ENCODE peak calls at places on chromosomes 16 and 17, in seven cellular contexts. J is left ventricle myocardium inferior, N is mesendoderm, W is vagina, B is tibial nerve, X is GM23338, D is colonic mucosa. E is an unnamed sample. For H3K36me3, the result is how much of the 10 kb centered on the place peaks cover.

GRCh38 chr17:71921726-71922320 is 199.0 kb upstream of the SOX9 start:
- DNase-seq in B (no peak), W (no peak), J (no peak), X (no peak), D (no peak), N (peak), E (no peak)

GRCh38 chr17:71327376-71328059 is 793.3 kb upstream of the SOX9 start:
- DNase-seq in N (no peak), X (no peak), W (no peak), D (no peak), B (no peak), J (no peak), E (no peak)

GRCh38 chr16:28317040-28317880 is 24.9 kb downstream of the SBK1 start:
- DNase-seq in N (peak), J (peak), B (peak), D (peak), X (peak), W (no peak), E (peak)

GRCh38 chr17:9406046-9406631 is 169.5 kb downstream of the STX8 start:
- DNase-seq in D (no peak), N (no peak), J (no peak), X (no peak), W (no peak), B (no peak), E (no peak)

GRCh38 chr17:34146440-34147043 is 108.5 kb upstream of the CCL2 start:
- DNase-seq in W (no peak), D (peak), X (peak), B (no peak), J (peak), N (peak), E (peak)

GRCh38 chr16:71709231-71709781 is 15.2 kb downstream of the PHLPP2 start:
- DNase-seq in X (no peak), W (no peak), N (peak), D (no peak), J (no peak), B (no peak), E (no peak)

GRCh38 chr17:83080641-83081560 is 1.5 kb downstream of the METRNL start:
- DNase-seq in B (no peak), N (no peak), D (peak), J (no peak), X (peak), W (no peak), E (peak)

GRCh38 chr16:75333770-75334169 is 82.3 kb upstream of the BCAR1 start:
- DNase-seq in X (no peak), W (no peak), J (no peak), N (no peak), D (no peak), B (no peak), E (no peak)

GRCh38 chr16:12602811-12603698 is 200.6 kb downstream of the CPPED1 start:
- DNase-seq in W (peak), B (no peak), X (no peak), D (no peak), J (no peak), N (no peak), E (no peak)

GRCh38 chr16:2143874-2144485 is 4.4 kb upstream of the RAB26 start:
- DNase-seq in N (no peak), J (no peak), W (no peak), B (no peak), X (peak), D (no peak), E (no peak)

GRCh38 chr17:5913641-5914040 is 156.5 kb upstream of the WSCD1 start:
- DNase-seq in W (no peak), B (no peak), J (no peak), X (no peak), N (no peak), D (no peak), E (no peak)

GRCh38 chr17:173064-173911 is 8.2 kb downstream of the DOC2B start:
- DNase-seq in B (no peak), J (no peak), X (no peak), N (peak), W (no peak), D (no peak), E (no peak)

GRCh38 chr16:46746821-46747776 is 1.0 kb downstream of the MYLK3 start:
- DNase-seq in J (peak), W (no peak), X (peak), B (no peak), D (no peak), N (peak), E (peak)

GRCh38 chr17:2282297-2282873 is 21.2 kb downstream of the SMG6 start:
- DNase-seq in N (peak), W (no peak), J (no peak), D (no peak), B (peak), X (peak), E (peak)

GRCh38 chr17:29107084-29107483 is 64.1 kb downstream of the PIPOX start:
- DNase-seq in W (no peak), B (no peak), J (no peak), X (no peak), D (no peak), N (peak), E (no peak)

GRCh38 chr17:73338050-73338491 is 26.3 kb upstream of the CDC42EP4 start:
- DNase-seq in X (no peak), N (no peak), W (no peak), J (no peak), B (no peak), D (no peak), E (peak)

GRCh38 chr17:72134560-72135399 is 14.0 kb downstream of the SOX9 start:
- DNase-seq in D (no peak), J (no peak), X (no peak), W (no peak), N (no peak), B (no peak), E (no peak)

GRCh38 chr16:79267781-79268180 is 332.8 kb downstream of the MAF start:
- DNase-seq in D (no peak), X (no peak), B (no peak), J (no peak), N (no peak), W (no peak), E (no peak)

DNA sequence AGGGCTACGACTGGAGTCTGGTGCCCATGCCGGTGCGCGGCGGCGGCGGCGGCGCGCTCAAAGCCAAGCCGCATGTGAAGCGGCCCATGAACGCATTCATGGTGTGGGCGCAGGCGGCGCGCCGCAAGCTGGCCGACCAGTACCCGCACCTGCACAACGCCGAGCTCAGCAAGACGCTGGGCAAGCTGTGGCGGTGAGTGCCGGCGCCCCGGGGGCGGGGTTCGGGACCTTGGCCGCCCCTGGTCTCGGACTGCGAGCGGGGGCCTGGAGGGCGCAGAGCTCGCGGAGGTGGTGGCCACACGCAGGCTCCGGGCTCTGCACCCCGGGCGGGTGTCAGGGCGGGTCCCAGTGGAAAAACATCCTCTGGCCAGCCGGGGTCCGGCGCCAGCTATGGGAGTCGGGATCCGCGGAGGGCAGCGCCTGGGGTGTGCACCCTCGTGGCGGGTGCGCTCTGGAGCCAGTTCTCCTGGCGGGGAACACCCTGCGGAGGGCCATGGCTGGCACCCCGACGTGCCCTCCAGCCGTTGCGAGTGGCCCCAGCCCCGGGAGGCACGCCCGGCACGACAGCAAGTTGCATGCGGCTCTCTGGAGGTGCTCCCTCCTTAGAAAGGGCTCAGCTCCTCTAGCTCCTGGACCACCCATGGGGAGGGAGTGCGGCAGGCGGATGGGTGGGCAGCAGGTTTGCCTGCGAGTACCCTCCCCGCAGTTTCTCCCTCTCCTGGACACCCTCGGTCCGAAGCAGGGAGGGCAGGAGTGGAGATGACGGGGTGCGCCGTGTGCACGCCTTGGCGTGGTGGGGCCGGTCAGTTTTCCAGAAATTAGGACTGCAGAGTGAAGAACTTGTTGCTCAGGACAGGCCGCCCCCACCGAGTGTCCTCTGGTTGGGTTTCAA is 828 bp downstream of the SOX8 start:
- DNase-seq in N (no peak), J (no peak), D (no peak), W (no peak), B (no peak), X (peak), E (peak)
- H3K4me3 ChIP-seq in N (no peak), J (peak), D (peak), W (peak), B (peak), X (peak), E (peak)

DNA sequence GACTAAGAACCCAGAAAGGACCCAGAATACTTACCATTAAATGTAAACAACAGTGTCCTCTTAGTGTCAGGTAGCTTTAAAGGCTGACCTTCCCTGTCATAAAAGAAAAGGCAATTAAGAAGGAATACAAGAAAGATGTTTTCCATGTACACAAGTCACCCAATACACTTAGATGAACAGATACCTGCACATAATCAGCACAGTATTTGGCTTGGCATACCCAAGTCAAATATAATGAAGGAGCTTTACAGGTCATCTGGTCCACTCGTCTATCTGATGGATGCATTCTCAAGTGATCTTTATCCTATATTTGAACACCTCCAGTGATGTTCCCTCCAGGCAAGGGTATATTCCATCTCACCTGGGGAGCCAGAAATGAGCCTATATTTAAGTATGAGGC is 11.1 kb upstream of the STRADA start:
- DNase-seq in X (no peak), B (no peak), J (no peak), N (no peak), D (no peak), W (no peak), E (no peak)
- H3K36me3 ChIP-seq in X (half or more), B (under half), J (half or more), N (under half), D (under half), W (half or more), E (under half)

GRCh38 chr16:4679156-4679853 is 14.1 kb upstream of the NUDT16L1 start:
- DNase-seq in N (no peak), X (no peak), D (peak), W (no peak), J (peak), B (no peak), E (no peak)
- H3K4me3 ChIP-seq in N (no peak), X (no peak), D (peak), W (peak), J (peak), B (no peak), E (no peak)

DNA sequence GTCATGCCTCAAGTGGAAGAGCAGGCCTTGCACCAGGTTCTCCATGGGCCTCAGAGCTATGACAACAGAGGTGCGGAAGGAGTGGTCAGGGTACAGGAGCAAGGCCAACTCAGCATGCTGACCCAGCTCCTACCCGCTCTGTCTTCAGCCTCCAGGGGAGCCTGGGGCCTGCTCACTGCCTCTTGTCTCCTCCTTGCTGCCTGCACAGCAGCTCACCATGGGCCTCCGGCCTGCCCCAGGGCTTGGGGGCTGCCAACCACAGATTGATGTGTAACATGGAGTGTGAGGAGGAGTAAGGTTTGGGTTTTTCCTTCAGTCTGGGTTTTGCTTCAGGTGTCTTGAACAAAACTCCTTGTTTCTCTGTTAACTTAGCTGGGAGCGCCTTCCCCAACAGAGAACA is 62.1 kb downstream of the PLD6 start:
- DNase-seq in N (no peak), D (no peak), B (no peak), X (no peak), J (no peak), W (no peak), E (no peak)
- H3K36me3 ChIP-seq in N (under half), D (under half), B (under half), X (under half), J (half or more), W (half or more), E (under half)

GRCh38 chr16:50363656-50364055 is 5.1 kb downstream of the BRD7 start:
- DNase-seq in J (no peak), X (no peak), W (no peak), B (no peak), D (no peak), N (no peak), E (no peak)

GRCh38 chr16:50369133-50369804 is 481 bp upstream of the BRD7 start:
- DNase-seq in X (no peak), J (no peak), N (peak), B (no peak), W (no peak), D (no peak), E (no peak)

GRCh38 chr16:50368410-50369132 is at the start of gene BRD7:
- DNase-seq in D (peak), W (no peak), X (peak), B (peak), N (peak), J (peak), E (peak)

GRCh38 chr16:50367777-50368409 is 895 bp downstream of the BRD7 start:
- DNase-seq in X (peak), B (no peak), J (no peak), D (no peak), W (no peak), N (peak), E (no peak)

GRCh38 chr16:50366126-50366525 is 2.7 kb downstream of the BRD7 start:
- DNase-seq in X (no peak), N (no peak), D (no peak), W (no peak), B (no peak), J (no peak), E (no peak)
- H3K4me3 ChIP-seq in X (no peak), N (no peak), D (no peak), W (no peak), B (no peak), J (no peak), E (no peak)

GRCh38 chr17:81701288-81702071 is 1.7 kb upstream of the MRPL12 start:
- DNase-seq in B (no peak), D (no peak), J (no peak), W (no peak), N (no peak), X (no peak), E (no peak)
- H3K36me3 ChIP-seq in B (under half), D (under half), J (half or more), W (under half), N (under half), X (under half), E (under half)

GRCh38 chr17:44940768-44941167 is 6.8 kb downstream of the KIF18B start:
- DNase-seq in N (no peak), D (no peak), J (no peak), B (no peak), W (no peak), X (no peak), E (no peak)

GRCh38 chr17:44947461-44948314 is at the start of gene KIF18B:
- DNase-seq in N (peak), X (peak), B (peak), D (peak), W (no peak), J (peak), E (peak)

GRCh38 chr17:44940321-44940720 is 7.3 kb downstream of the KIF18B start:
- DNase-seq in B (no peak), J (no peak), W (no peak), D (no peak), N (peak), X (peak), E (peak)

GRCh38 chr17:44942456-44942855 is 5.1 kb downstream of the KIF18B start:
- DNase-seq in J (no peak), N (no peak), B (no peak), X (no peak), W (no peak), D (no peak), E (no peak)

DNA sequence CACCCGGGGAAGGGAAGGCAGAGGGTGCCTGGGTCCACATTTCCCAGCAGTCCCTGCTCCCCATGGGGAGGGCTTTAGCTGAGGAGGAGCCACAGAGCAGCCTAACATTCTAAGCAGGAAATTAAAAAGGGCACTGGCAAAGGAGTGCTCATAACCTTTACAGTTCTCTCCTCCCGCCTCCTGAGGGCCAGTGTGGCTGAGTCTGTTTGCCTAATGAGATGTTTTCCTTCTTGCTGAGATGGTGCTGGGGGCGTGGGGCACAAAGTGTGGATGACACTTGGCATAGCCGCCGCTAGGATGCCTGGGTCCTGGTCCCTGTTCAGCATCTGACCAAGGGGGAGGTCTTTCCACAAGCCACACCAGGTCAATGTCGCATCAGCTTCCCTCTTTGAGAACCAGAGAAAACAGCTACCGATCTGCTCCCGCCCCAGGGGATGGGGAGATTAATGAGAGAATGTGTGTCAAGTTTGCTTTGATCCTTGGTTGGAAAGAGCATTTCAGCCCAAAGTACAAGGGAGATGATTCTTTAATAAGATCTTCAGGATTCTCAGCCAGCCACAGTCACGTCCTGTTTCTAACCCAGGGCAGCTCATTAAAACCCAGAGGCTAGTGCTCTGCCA is 5.8 kb downstream of the KIF18B start:
- DNase-seq in W (no peak), B (no peak), N (no peak), J (no peak), D (no peak), X (no peak), E (no peak)
- H3K4me3 ChIP-seq in W (no peak), B (no peak), N (no peak), J (no peak), D (no peak), X (no peak), E (no peak)

DNA sequence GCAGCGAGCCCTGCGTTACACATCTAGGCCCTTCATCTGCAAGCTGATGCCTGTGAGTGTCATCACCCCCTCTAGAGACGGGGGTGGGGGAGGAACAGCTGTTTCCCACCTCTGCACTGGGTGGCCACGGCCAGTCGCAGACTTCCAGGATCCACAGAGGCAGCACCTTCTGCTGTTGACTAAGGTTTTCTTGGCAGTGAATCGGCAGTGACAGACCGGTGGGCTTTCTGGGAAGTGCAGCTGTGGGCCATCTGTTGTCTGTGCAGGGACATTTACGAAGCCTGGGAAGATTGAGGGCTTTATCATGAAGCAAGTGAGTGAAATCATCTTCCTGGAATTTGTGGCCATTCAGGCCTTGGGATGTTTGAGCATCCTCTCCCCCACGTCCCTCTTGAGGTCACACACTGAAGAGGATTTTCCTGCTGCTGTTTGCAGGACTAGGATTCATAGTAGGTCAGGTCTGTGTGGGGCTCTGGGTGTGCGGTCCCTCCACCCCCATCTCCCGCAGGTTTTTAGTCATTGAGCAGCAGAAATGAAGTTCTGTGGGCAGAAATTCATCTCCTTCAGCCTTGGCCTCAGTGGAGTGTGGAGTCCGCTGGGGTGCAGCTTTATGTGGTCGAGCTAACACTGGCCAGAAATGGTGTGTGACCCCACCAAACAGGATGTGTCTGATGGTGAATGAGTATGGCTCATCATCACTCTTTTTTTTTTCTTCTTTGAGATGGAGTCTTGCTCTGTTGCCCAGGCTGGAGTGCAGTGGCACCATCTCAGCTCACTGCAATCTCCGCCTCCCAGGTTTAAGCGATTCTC is 12.0 kb downstream of the PGS1 start:
- DNase-seq in D (no peak), W (no peak), N (peak), J (no peak), X (peak), B (no peak), E (no peak)
- H3K36me3 ChIP-seq in D (under half), W (under half), N (under half), J (under half), X (under half), B (under half), E (under half)

DNA sequence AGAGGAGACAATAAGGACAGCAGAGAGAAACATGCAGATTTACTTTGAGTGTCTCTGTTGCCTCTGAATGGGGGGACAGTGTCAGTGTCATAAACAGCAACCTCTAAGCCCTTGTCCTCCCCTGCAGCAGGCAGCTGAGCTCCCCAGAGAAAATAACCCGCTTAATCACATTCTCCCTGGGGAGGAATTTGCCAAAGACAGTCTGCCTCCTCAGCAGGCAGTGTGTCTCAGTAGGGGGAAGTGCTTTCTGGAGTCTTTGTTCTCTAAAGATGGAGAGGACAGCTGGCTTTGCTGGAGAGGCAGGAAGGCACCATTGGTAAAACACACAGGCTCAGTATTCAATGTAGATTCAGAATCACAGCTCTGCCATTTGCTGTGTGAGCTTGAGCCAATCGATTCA is 16.1 kb downstream of the TEKT5 start:
- DNase-seq in X (no peak), W (no peak), N (peak), J (no peak), B (no peak), D (no peak), E (no peak)
- H3K4me3 ChIP-seq in X (no peak), W (no peak), N (no peak), J (no peak), B (no peak), D (no peak), E (no peak)

E was measured in H7.